ENCODE peak calls at places on chromosomes 3 and 15, in nine cellular contexts. D is Calu3, R is cardiac muscle cell, Z is glutamatergic neuron, B is nephron progenitor cell, C is right lobe of liver, T is B cell, V is NB4, F is fibroblast of mammary gland. N is an unnamed sample.

GRCh38 chr3:66949898-66950297 is 48.2 kb upstream of the KBTBD8 start:
- DNase-seq in D (no peak), R (no peak), Z (no peak), B (no peak), C (no peak), T (no peak), V (no peak), F (no peak), N (no peak)

GRCh38 chr3:134291300-134292254 is 40.9 kb upstream of the RYK start:
- DNase-seq in D (no peak), R (no peak), Z (no peak), B (no peak), C (peak), T (no peak), V (no peak), F (peak), N (no peak)

GRCh38 chr3:32488609-32489008 is 14.0 kb downstream of the CMTM6 start:
- DNase-seq in D (no peak), R (no peak), Z (no peak), B (no peak), C (no peak), T (no peak), V (no peak), F (no peak), N (no peak)

GRCh38 chr3:124834723-124835718 is 52.1 kb downstream of the ITGB5 start:
- DNase-seq in D (peak), R (no peak), Z (peak), B (peak), C (peak), T (peak), V (peak), F (peak), N (no peak)

GRCh38 chr3:178987745-178988144 is 83.9 kb downstream of the ZMAT3 start:
- DNase-seq in D (no peak), R (no peak), Z (no peak), B (no peak), C (no peak), T (no peak), V (no peak), F (no peak), N (no peak)

GRCh38 chr15:36106640-36107335 is 472.6 kb upstream of the CDIN1 start:
- DNase-seq in D (no peak), R (peak), Z (no peak), B (no peak), C (no peak), T (no peak), V (no peak), F (no peak), N (no peak)

GRCh38 chr15:76217867-76218217 is 93.4 kb downstream of the ETFA start:
- DNase-seq in D (no peak), R (no peak), Z (no peak), B (no peak), C (no peak), T (no peak), V (no peak), F (no peak), N (no peak)

GRCh38 chr3:196432137-196432879 is at the start of gene UBXN7:
- DNase-seq in D (peak), R (peak), Z (peak), B (peak), C (peak), T (peak), V (peak), F (peak), N (peak)

GRCh38 chr3:95899494-95899893 is 914.9 kb upstream of the EPHA6 start:
- DNase-seq in D (no peak), R (no peak), Z (no peak), B (no peak), C (no peak), T (no peak), V (no peak), F (peak), N (no peak)

GRCh38 chr15:55916666-55917409 is 76.6 kb downstream of the NEDD4 start:
- DNase-seq in D (no peak), R (peak), Z (no peak), B (no peak), C (no peak), T (no peak), V (no peak), F (peak), N (no peak)

GRCh38 chr15:36964626-36965025 is 135.7 kb downstream of the MEIS2 start:
- DNase-seq in D (no peak), R (no peak), Z (no peak), B (no peak), C (no peak), T (no peak), V (no peak), F (no peak), N (no peak)

GRCh38 chr3:122322095-122323075 is 2.7 kb upstream of the CSTA start:
- DNase-seq in D (no peak), R (no peak), Z (no peak), B (no peak), C (no peak), T (no peak), V (no peak), F (no peak), N (no peak)

DNA sequence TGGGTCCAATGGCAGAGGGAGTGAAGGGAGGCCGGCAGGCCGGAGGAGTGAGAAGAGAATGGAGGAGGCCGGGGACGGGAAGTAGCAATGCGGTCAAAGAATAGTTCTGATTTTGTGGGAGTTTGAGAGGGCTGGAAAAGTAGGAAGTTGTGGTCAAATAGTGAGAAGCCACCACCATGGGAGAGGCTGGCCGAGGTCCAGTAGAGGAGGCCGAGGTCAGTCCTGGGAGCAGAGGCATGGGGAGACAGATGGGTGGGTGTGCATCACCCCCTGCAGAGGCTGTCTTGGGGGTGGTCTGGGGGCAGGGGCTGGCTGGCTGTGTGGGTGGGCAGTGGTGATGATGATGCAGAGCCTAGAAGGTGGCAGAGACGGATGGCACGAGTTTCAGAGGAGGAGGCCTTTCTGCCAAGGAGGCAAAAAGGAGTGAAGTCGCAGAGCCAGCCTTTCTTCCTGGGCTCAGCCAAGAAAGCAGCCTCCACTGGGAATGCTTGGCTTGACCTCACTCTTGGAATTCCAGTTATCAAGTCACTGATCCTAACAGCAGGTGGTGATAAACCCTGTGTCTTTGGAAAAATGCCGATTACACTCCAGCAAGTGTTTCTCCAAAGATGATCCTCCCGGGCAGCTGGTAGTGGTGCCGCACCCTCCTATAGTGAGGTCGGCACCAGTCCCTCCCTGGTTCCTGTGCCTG is 57.3 kb downstream of the ARNT2 start:
- DNase-seq in D (no peak), R (no peak), Z (no peak), B (no peak), C (no peak), T (no peak), V (peak), F (no peak), N (no peak)
- TF ChIP-seq CTCF in D (no peak), R (no peak), Z (no peak), B (no peak), C (no peak), T (no peak), V (no peak), F (no peak), N (no peak)

GRCh38 chr3:111768571-111769100 is 90.4 kb upstream of the PHLDB2 start:
- DNase-seq in D (peak), R (no peak), Z (no peak), B (no peak), C (peak), T (no peak), V (no peak), F (peak), N (no peak)

GRCh38 chr3:111768076-111768475 is 91.0 kb upstream of the PHLDB2 start:
- DNase-seq in D (no peak), R (no peak), Z (no peak), B (no peak), C (no peak), T (no peak), V (no peak), F (no peak), N (no peak)

GRCh38 chr3:111765136-111765535 is 93.9 kb upstream of the PHLDB2 start:
- DNase-seq in D (no peak), R (no peak), Z (no peak), B (no peak), C (no peak), T (no peak), V (no peak), F (no peak), N (no peak)

GRCh38 chr3:111769965-111770364 is 89.1 kb upstream of the PHLDB2 start:
- DNase-seq in D (no peak), R (no peak), Z (no peak), B (no peak), C (no peak), T (no peak), V (no peak), F (no peak), N (no peak)

GRCh38 chr3:111769110-111769509 is 90.0 kb upstream of the PHLDB2 start:
- DNase-seq in D (no peak), R (no peak), Z (no peak), B (no peak), C (peak), T (no peak), V (no peak), F (no peak), N (no peak)
- TF ChIP-seq CTCF in D (no peak), R (no peak), Z (no peak), B (no peak), C (no peak), T (no peak), V (no peak), F (no peak), N (no peak)

GRCh38 chr15:58934114-58934447 is 602 bp upstream of the SLTM start:
- DNase-seq in D (no peak), R (no peak), Z (no peak), B (no peak), C (no peak), T (no peak), V (no peak), F (no peak), N (no peak)
- TF ChIP-seq CTCF in D (no peak), R (no peak), Z (no peak), B (no peak), C (no peak), T (no peak), V (no peak), F (no peak), N (peak)

GRCh38 chr3:78988324-78988723 is 779.5 kb downstream of the ROBO1 start:
- DNase-seq in D (no peak), R (no peak), Z (no peak), B (no peak), C (no peak), T (no peak), V (peak), F (peak), N (no peak)
- TF ChIP-seq CTCF in D (no peak), R (peak), Z (peak), B (no peak), C (peak), T (no peak), V (no peak), F (peak), N (peak)

GRCh38 chr3:194874783-194875182 is 189.1 kb downstream of the FAM43A start:
- DNase-seq in D (no peak), R (no peak), Z (no peak), B (no peak), C (no peak), T (no peak), V (no peak), F (no peak), N (no peak)
- TF ChIP-seq CTCF in D (no peak), R (no peak), Z (no peak), B (no peak), C (no peak), T (no peak), V (no peak), F (no peak), N (no peak)

GRCh38 chr3:169772951-169773816 is at the start of gene MYNN:
- DNase-seq in D (peak), R (peak), Z (peak), B (peak), C (peak), T (peak), V (peak), F (peak), N (peak)
- TF ChIP-seq CTCF in D (no peak), R (peak), Z (no peak), B (no peak), C (peak), T (no peak), V (no peak), F (no peak), N (no peak)

GRCh38 chr3:20225769-20226168 is 39.8 kb upstream of the SGO1 start:
- DNase-seq in D (peak), R (peak), Z (no peak), B (no peak), C (no peak), T (peak), V (peak), F (peak), N (no peak)
- TF ChIP-seq CTCF in D (no peak), R (peak), Z (no peak), B (peak), C (peak), T (no peak), V (peak), F (peak), N (peak)

GRCh38 chr15:63126726-63127125 is 5.1 kb downstream of the LACTB start:
- DNase-seq in D (no peak), R (no peak), Z (no peak), B (no peak), C (no peak), T (no peak), V (no peak), F (no peak), N (no peak)

GRCh38 chr15:63118854-63119253 is 2.8 kb upstream of the LACTB start:
- DNase-seq in D (no peak), R (no peak), Z (no peak), B (no peak), C (no peak), T (no peak), V (no peak), F (no peak), N (no peak)

GRCh38 chr15:63124506-63124905 is 2.8 kb downstream of the LACTB start:
- DNase-seq in D (no peak), R (no peak), Z (no peak), B (no peak), C (no peak), T (no peak), V (no peak), F (no peak), N (no peak)

GRCh38 chr15:63121382-63122001 is at the start of gene LACTB:
- DNase-seq in D (peak), R (peak), Z (peak), B (peak), C (peak), T (peak), V (peak), F (peak), N (peak)

GRCh38 chr15:63122002-63122893 is 587 bp downstream of the LACTB start:
- DNase-seq in D (peak), R (peak), Z (peak), B (peak), C (peak), T (peak), V (peak), F (peak), N (peak)
- TF ChIP-seq CTCF in D (no peak), R (peak), Z (peak), B (no peak), C (peak), T (peak), V (no peak), F (no peak), N (peak)